ENCODE peak calls at places on chromosome 4, in five cellular contexts. One of them, this sample, is unnamed.

GRCh38 chr4:42612898-42613297 is 44.0 kb downstream of the ATP8A1 start:
- DNase-seq in psoas muscle: no peak
- DNase-seq in cardiac fibroblast: no peak
- DNase-seq in colonic mucosa: no peak
- DNase-seq in fibroblast of lung: no peak
- DNase-seq in this sample: no peak

GRCh38 chr4:60366661-60367060 is 833.5 kb upstream of the ADGRL3 start:
- DNase-seq in psoas muscle: no peak
- DNase-seq in cardiac fibroblast: no peak
- DNase-seq in colonic mucosa: no peak
- DNase-seq in fibroblast of lung: no peak
- DNase-seq in this sample: no peak

GRCh38 chr4:172601195-172601594 is 567.4 kb upstream of the GALNT7 start:
- DNase-seq in psoas muscle: no peak
- DNase-seq in cardiac fibroblast: no peak
- DNase-seq in colonic mucosa: no peak
- DNase-seq in fibroblast of lung: no peak
- DNase-seq in this sample: no peak

GRCh38 chr4:16931336-16931735 is 32.9 kb upstream of the LDB2 start:
- DNase-seq in psoas muscle: no peak
- DNase-seq in cardiac fibroblast: no peak
- DNase-seq in colonic mucosa: no peak
- DNase-seq in fibroblast of lung: no peak
- DNase-seq in this sample: no peak

GRCh38 chr4:168472920-168473319 is 7.4 kb downstream of the DDX60L start:
- DNase-seq in psoas muscle: no peak
- DNase-seq in cardiac fibroblast: no peak
- DNase-seq in colonic mucosa: no peak
- DNase-seq in fibroblast of lung: no peak
- DNase-seq in this sample: no peak

GRCh38 chr4:89586318-89586717 is 250.6 kb downstream of the SNCA start:
- DNase-seq in psoas muscle: no peak
- DNase-seq in cardiac fibroblast: no peak
- DNase-seq in colonic mucosa: no peak
- DNase-seq in fibroblast of lung: no peak
- DNase-seq in this sample: no peak

GRCh38 chr4:102441978-102442890 is 58.9 kb upstream of the NFKB1 start:
- DNase-seq in psoas muscle: no peak
- DNase-seq in cardiac fibroblast: no peak
- DNase-seq in colonic mucosa: peak; percentile 25
- DNase-seq in fibroblast of lung: no peak
- DNase-seq in this sample: no peak

GRCh38 chr4:81963005-81963404 is 410.8 kb downstream of the HNRNPD start:
- DNase-seq in psoas muscle: no peak
- DNase-seq in cardiac fibroblast: no peak
- DNase-seq in colonic mucosa: no peak
- DNase-seq in fibroblast of lung: no peak
- DNase-seq in this sample: no peak

GRCh38 chr4:181971973-181972372 is 271.2 kb upstream of the TENM3 start:
- DNase-seq in psoas muscle: no peak
- DNase-seq in cardiac fibroblast: peak; percentile 48
- DNase-seq in colonic mucosa: no peak
- DNase-seq in fibroblast of lung: peak; percentile 76
- DNase-seq in this sample: peak; percentile 23

GRCh38 chr4:100428051-100428450 is 89.8 kb downstream of the EMCN start:
- DNase-seq in psoas muscle: no peak
- DNase-seq in cardiac fibroblast: peak; percentile 85
- DNase-seq in colonic mucosa: no peak
- DNase-seq in fibroblast of lung: peak; percentile 85
- DNase-seq in this sample: peak; percentile 48

GRCh38 chr4:139020384-139020783 is 4.8 kb downstream of the NOCT start:
- DNase-seq in psoas muscle: no peak
- DNase-seq in cardiac fibroblast: no peak
- DNase-seq in colonic mucosa: no peak
- DNase-seq in fibroblast of lung: no peak
- DNase-seq in this sample: no peak

GRCh38 chr4:67437974-67438713 is 107.2 kb downstream of the CENPC start:
- DNase-seq in psoas muscle: no peak
- DNase-seq in cardiac fibroblast: peak; percentile 83
- DNase-seq in colonic mucosa: no peak
- DNase-seq in fibroblast of lung: peak; percentile 53
- DNase-seq in this sample: peak; percentile 11

GRCh38 chr4:109754093-109754857 is 24.4 kb upstream of the PLA2G12A start:
- DNase-seq in psoas muscle: no peak
- DNase-seq in cardiac fibroblast: no peak
- DNase-seq in colonic mucosa: no peak
- DNase-seq in fibroblast of lung: no peak
- DNase-seq in this sample: no peak

GRCh38 chr4:146407669-146408084 is 114.1 kb downstream of the SLC10A7 start:
- DNase-seq in psoas muscle: no peak
- DNase-seq in cardiac fibroblast: peak; percentile 62
- DNase-seq in colonic mucosa: no peak
- DNase-seq in fibroblast of lung: peak; percentile 36
- DNase-seq in this sample: no peak

GRCh38 chr4:179624768-179625181 is 2182.5 kb upstream of the AGA start:
- DNase-seq in psoas muscle: no peak
- DNase-seq in cardiac fibroblast: peak; percentile 16
- DNase-seq in colonic mucosa: no peak
- DNase-seq in fibroblast of lung: peak; percentile 90
- DNase-seq in this sample: no peak

GRCh38 chr4:140106277-140106842 is 47.6 kb downstream of the MAML3 start:
- DNase-seq in psoas muscle: no peak
- DNase-seq in cardiac fibroblast: no peak
- DNase-seq in colonic mucosa: no peak
- DNase-seq in fibroblast of lung: no peak
- DNase-seq in this sample: no peak

GRCh38 chr4:156970501-156971167 is 965 bp downstream of the PDGFC start:
- DNase-seq in psoas muscle: peak; percentile 81
- DNase-seq in cardiac fibroblast: peak; percentile 74
- DNase-seq in colonic mucosa: peak; percentile 54
- DNase-seq in fibroblast of lung: peak; percentile 57
- DNase-seq in this sample: peak; percentile 54
- TF ChIP-seq CTCF in psoas muscle: peak; percentile 50
- TF ChIP-seq CTCF in cardiac fibroblast: peak; percentile 85
- TF ChIP-seq CTCF in colonic mucosa: no peak
- TF ChIP-seq CTCF in fibroblast of lung: peak; percentile 49
- TF ChIP-seq CTCF in this sample: peak; percentile 63

GRCh38 chr4:73341454-73341853 is 62.6 kb upstream of the ALB start:
- DNase-seq in psoas muscle: no peak
- DNase-seq in cardiac fibroblast: peak; percentile 83
- DNase-seq in colonic mucosa: peak; percentile 30
- DNase-seq in fibroblast of lung: peak; percentile 52
- DNase-seq in this sample: peak; percentile 50
- TF ChIP-seq CTCF in psoas muscle: peak; percentile 43
- TF ChIP-seq CTCF in cardiac fibroblast: peak; percentile 71
- TF ChIP-seq CTCF in colonic mucosa: peak; percentile 58
- TF ChIP-seq CTCF in fibroblast of lung: peak; percentile 66
- TF ChIP-seq CTCF in this sample: peak; percentile 78

GRCh38 chr4:127809173-127809800 is 27.2 kb downstream of the HSPA4L start:
- DNase-seq in psoas muscle: no peak
- DNase-seq in cardiac fibroblast: peak; percentile 18
- DNase-seq in colonic mucosa: no peak
- DNase-seq in fibroblast of lung: peak; percentile 10
- DNase-seq in this sample: peak; percentile 0
- TF ChIP-seq CTCF in psoas muscle: no peak
- TF ChIP-seq CTCF in cardiac fibroblast: peak; percentile 11
- TF ChIP-seq CTCF in colonic mucosa: no peak
- TF ChIP-seq CTCF in fibroblast of lung: peak; percentile 24
- TF ChIP-seq CTCF in this sample: peak; percentile 18

DNA sequence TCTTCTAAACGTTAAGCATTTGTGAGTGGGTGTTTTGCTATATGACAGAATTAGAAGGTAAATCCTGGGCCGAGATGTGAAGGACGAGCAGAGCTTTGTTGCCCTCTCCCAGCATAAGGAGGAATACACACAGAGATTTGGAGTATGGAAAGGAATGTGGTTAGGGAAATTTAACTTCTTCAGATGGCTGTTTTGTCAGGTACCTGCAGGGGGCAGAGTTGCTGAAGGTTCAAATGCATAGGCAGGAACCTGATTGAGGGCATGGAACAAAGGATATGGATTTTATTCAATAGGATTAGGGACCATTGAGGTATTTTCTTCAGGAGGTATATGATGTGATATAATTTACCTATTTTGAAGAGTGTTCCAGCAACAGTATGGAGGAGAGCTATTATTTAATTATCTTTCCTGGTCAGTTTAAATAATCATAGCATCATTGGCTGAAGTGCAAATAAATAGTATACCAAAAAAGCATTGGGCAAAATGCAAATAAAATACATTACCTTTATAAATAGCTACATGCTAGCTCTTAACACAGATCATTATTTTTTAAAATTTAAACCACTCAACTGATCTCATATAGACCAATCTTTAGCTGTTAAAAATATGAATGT is 143.6 kb downstream of the SLIT2 start:
- DNase-seq in psoas muscle: no peak
- DNase-seq in cardiac fibroblast: peak; percentile 62
- DNase-seq in colonic mucosa: peak; percentile 45
- DNase-seq in fibroblast of lung: peak; percentile 14
- DNase-seq in this sample: peak; percentile 12
- TF ChIP-seq CTCF in psoas muscle: peak; percentile 36
- TF ChIP-seq CTCF in cardiac fibroblast: peak; percentile 78
- TF ChIP-seq CTCF in colonic mucosa: peak; percentile 54
- TF ChIP-seq CTCF in fibroblast of lung: peak; percentile 53
- TF ChIP-seq CTCF in this sample: peak; percentile 85

DNA sequence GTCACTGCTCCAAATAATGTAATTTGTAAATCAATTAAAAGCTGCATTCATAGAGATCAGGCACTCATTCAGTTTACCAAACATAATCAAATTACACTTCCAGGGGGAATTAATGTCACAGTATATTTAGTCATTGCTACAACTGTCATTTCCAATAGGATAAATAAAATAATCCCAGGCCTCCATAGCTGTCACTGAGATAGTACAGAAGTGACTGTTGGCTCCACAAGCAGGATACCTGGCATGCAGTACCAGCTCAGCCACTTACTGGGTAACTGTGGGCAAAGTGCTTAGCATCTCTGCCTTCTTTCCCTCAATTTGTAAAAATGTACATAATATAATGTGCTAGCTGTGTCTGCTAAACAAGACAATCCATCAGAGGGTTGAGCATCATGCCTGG is 128.1 kb downstream of the CAMK2D start:
- DNase-seq in psoas muscle: no peak
- DNase-seq in cardiac fibroblast: no peak
- DNase-seq in colonic mucosa: no peak
- DNase-seq in fibroblast of lung: no peak
- DNase-seq in this sample: no peak
- TF ChIP-seq CTCF in psoas muscle: no peak
- TF ChIP-seq CTCF in cardiac fibroblast: no peak
- TF ChIP-seq CTCF in colonic mucosa: no peak
- TF ChIP-seq CTCF in fibroblast of lung: no peak
- TF ChIP-seq CTCF in this sample: no peak